ENCODE peak calls at places on chromosomes 4 and X, in six cellular contexts. C is IMR-90; X is Caco-2; G is AG04450; E is CD8-positive, alpha-beta T cell; W is pancreas. F is an unnamed sample. For H3K9me3 and H3K27me3, the result is how much of the 10 kb centered on the place peaks cover.

GRCh38 chr4:94451051-94451404 is 714 bp upstream of the PDLIM5 start:
- DNase-seq in X (no peak), G (no peak), C (no peak), E (no peak), W (no peak), F (no peak)

GRCh38 chr4:2261110-2261852 is 628 bp downstream of the MXD4 start:
- DNase-seq in W (peak), E (peak), X (peak), G (no peak), C (peak), F (peak)

GRCh38 chr4:15167743-15168142 is 165.5 kb downstream of the CPEB2 start:
- DNase-seq in G (no peak), E (no peak), C (no peak), W (no peak), X (no peak), F (no peak)

GRCh38 chrX:41137589-41137988 is 52.3 kb downstream of the USP9X start:
- DNase-seq in E (no peak), C (peak), W (no peak), G (no peak), X (no peak), F (no peak)

GRCh38 chr4:48602763-48603162 is 112.7 kb downstream of the ZAR1 start:
- DNase-seq in X (no peak), W (no peak), E (no peak), C (peak), G (no peak), F (no peak)

GRCh38 chrX:10656214-10656613 is 35.8 kb upstream of the MID1 start:
- DNase-seq in W (no peak), E (no peak), C (no peak), X (no peak), G (no peak), F (no peak)

GRCh38 chr4:100288167-100288566 is 97.9 kb upstream of the DDIT4L start:
- DNase-seq in E (no peak), X (no peak), C (peak), G (no peak), W (no peak), F (no peak)

GRCh38 chrX:116272328-116272727 is 101.8 kb downstream of the AGTR2 start:
- DNase-seq in E (no peak), G (peak), X (no peak), C (peak), W (no peak), F (no peak)

GRCh38 chr4:109184421-109184956 is 118.0 kb downstream of the COL25A1 start:
- DNase-seq in G (no peak), E (no peak), X (no peak), C (no peak), W (no peak), F (peak)

GRCh38 chr4:10656988-10657387 is 27.6 kb downstream of the CLNK start:
- DNase-seq in G (no peak), E (no peak), X (peak), C (peak), W (no peak), F (no peak)

GRCh38 chr4:131419147-131419546 is 1729.9 kb upstream of the PCDH10 start:
- DNase-seq in W (no peak), C (no peak), G (no peak), E (no peak), X (no peak), F (no peak)

GRCh38 chr4:101222156-101222845 is 125.0 kb downstream of the PPP3CA start:
- DNase-seq in W (no peak), E (no peak), C (peak), G (no peak), X (no peak), F (no peak)

GRCh38 chr4:185710487-185710995 is 101.5 kb downstream of the SORBS2 start:
- DNase-seq in W (no peak), X (no peak), C (no peak), G (no peak), E (no peak), F (no peak)

GRCh38 chr4:7675136-7675535 is 240.4 kb upstream of the PSAPL1 start:
- DNase-seq in C (no peak), W (no peak), X (no peak), E (no peak), G (no peak), F (no peak)

GRCh38 chrX:84064814-84065213 is 123.2 kb downstream of the RPS6KA6 start:
- DNase-seq in X (no peak), E (no peak), C (no peak), G (no peak), W (no peak), F (no peak)

GRCh38 chrX:127596882-127597281 is 455.3 kb downstream of the ACTRT1 start:
- DNase-seq in E (no peak), X (no peak), C (no peak), W (no peak), G (no peak), F (no peak)

GRCh38 chrX:9604908-9605306 is 140.0 kb downstream of the TBL1X start:
- DNase-seq in G (no peak), C (no peak), X (no peak), W (no peak), E (no peak), F (no peak)

GRCh38 chr4:182842991-182843390 is 74.2 kb downstream of the DCTD start:
- DNase-seq in X (no peak), C (no peak), W (no peak), G (no peak), E (no peak), F (no peak)
- TF ChIP-seq CTCF in X (no peak), C (no peak), W (no peak), G (no peak), E (no peak), F (no peak)

GRCh38 chrX:113522814-113523213 is 682.2 kb upstream of the AMOT start:
- DNase-seq in W (no peak), E (no peak), G (no peak), X (no peak), C (no peak), F (no peak)
- H3K9me3 ChIP-seq in W (under half), E (under half), G (under half), X (under half), C (under half), F (under half)

GRCh38 chr4:55633903-55634302 is 2.2 kb downstream of the NMU start:
- DNase-seq in C (no peak), W (no peak), G (no peak), X (no peak), E (no peak), F (no peak)
- H3K27me3 ChIP-seq in C (under half), W (under half), G (under half), X (under half), E (under half), F (under half)

GRCh38 chrX:25021132-25021498 is 5.3 kb upstream of the ARX start:
- DNase-seq in G (no peak), E (no peak), W (no peak), X (no peak), C (no peak), F (no peak)

GRCh38 chrX:25019707-25020390 is 4.1 kb upstream of the ARX start:
- DNase-seq in C (no peak), E (no peak), W (no peak), G (no peak), X (no peak), F (no peak)

GRCh38 chrX:25020391-25021131 is 4.8 kb upstream of the ARX start:
- DNase-seq in X (peak), G (no peak), W (no peak), C (no peak), E (peak), F (no peak)

GRCh38 chrX:25023908-25024307 is 8.1 kb upstream of the ARX start:
- DNase-seq in X (no peak), C (no peak), G (no peak), E (no peak), W (no peak), F (no peak)

DNA sequence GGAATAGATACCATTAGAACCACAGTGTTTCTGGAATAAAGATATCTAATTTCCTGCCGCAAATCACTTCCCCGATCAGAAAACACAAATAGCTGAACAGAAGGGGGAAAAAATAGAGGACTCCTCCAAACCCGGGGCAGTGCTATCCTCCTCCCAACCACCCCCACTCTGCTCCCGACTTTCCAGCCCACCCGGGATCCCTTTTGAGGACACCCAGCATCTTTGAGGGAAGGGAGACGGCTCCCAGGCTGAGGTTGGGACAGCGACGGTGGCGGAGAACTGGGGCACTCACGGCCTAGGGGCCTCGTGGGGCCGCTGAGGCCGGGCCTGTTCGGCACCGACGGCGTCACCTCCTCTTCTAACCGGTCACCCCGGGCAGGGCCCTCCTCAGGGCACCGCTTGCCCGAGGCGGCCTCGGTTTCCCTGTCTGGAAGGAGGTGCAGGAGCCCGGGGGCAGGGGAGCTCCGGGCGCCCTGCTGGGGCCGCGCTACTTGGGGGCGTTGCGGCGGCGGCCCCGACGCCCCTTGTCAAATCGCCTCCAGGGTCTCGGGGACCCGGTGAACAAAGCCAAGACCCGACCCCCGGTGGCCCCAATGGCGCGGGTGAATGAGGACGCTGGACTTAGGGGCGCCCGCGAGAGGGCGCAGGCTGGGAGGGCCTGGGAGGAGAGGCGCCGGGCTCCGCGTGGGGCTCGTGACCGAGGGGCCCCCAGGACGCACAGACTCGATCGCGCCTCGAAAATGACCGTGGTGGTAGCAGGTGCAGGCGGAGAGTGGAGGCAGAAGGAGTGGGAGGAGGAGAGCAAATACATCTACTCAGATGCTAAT is 6.9 kb upstream of the ARX start:
- DNase-seq in G (no peak), C (no peak), E (no peak), X (no peak), W (no peak), F (no peak)
- TF ChIP-seq CTCF in G (peak), C (no peak), E (no peak), X (no peak), W (no peak), F (no peak)

GRCh38 chr4:29908276-29908675 is 811.9 kb upstream of the PCDH7 start:
- DNase-seq in G (no peak), X (no peak), E (no peak), C (peak), W (no peak), F (no peak)
- H3K9me3 ChIP-seq in G (under half), X (under half), E (under half), C (under half), W (under half), F (under half)

F was measured in osteoblast.